ENCODE peak calls at places on chromosome 5, in four cellular contexts. One of them, this sample, is unnamed.

GRCh38 chr5:167587768-167588167 is 703.7 kb upstream of the WWC1 start:
- DNase-seq in SK-N-SH: peak; percentile 48
- DNase-seq in K562: no peak
- DNase-seq in GM12878: no peak
- DNase-seq in this sample: peak; percentile 22

GRCh38 chr5:139078345-139078744 is 119.8 kb downstream of the SIL1 start:
- DNase-seq in SK-N-SH: no peak
- DNase-seq in K562: no peak
- DNase-seq in GM12878: no peak
- DNase-seq in this sample: no peak

GRCh38 chr5:62779010-62779422 is 200.4 kb downstream of the LRRC70 start:
- DNase-seq in SK-N-SH: peak; percentile 77
- DNase-seq in K562: peak; percentile 51
- DNase-seq in GM12878: no peak
- DNase-seq in this sample: peak; percentile 60

GRCh38 chr5:160787247-160787646 is 64.8 kb downstream of the ATP10B start:
- DNase-seq in SK-N-SH: no peak
- DNase-seq in K562: no peak
- DNase-seq in GM12878: peak; percentile 17
- DNase-seq in this sample: no peak

GRCh38 chr5:143442398-143442797 is 38.9 kb upstream of the NR3C1 start:
- DNase-seq in SK-N-SH: no peak
- DNase-seq in K562: no peak
- DNase-seq in GM12878: no peak
- DNase-seq in this sample: peak; percentile 71

GRCh38 chr5:95822038-95822407 is 503 bp downstream of the GLRX start:
- DNase-seq in SK-N-SH: peak; percentile 72
- DNase-seq in K562: peak; percentile 64
- DNase-seq in GM12878: no peak
- DNase-seq in this sample: peak; percentile 25

GRCh38 chr5:27821681-27822080 is 783.3 kb upstream of the CDH9 start:
- DNase-seq in SK-N-SH: no peak
- DNase-seq in K562: no peak
- DNase-seq in GM12878: no peak
- DNase-seq in this sample: no peak

GRCh38 chr5:9905661-9906060 is 275.5 kb upstream of the TAS2R1 start:
- DNase-seq in SK-N-SH: no peak
- DNase-seq in K562: no peak
- DNase-seq in GM12878: no peak
- DNase-seq in this sample: no peak

GRCh38 chr5:20463206-20463605 is 475.2 kb upstream of the CDH18 start:
- DNase-seq in SK-N-SH: no peak
- DNase-seq in K562: no peak
- DNase-seq in GM12878: no peak
- DNase-seq in this sample: no peak

GRCh38 chr5:151685749-151686672 is 704 bp downstream of the SPARC start:
- DNase-seq in SK-N-SH: peak; percentile 57
- DNase-seq in K562: no peak
- DNase-seq in GM12878: no peak
- DNase-seq in this sample: no peak

GRCh38 chr5:143471666-143472411 is 68.4 kb upstream of the NR3C1 start:
- DNase-seq in SK-N-SH: no peak
- DNase-seq in K562: no peak
- DNase-seq in GM12878: no peak
- DNase-seq in this sample: peak; percentile 41

GRCh38 chr5:129361441-129362025 is 98.6 kb upstream of the ADAMTS19 start:
- DNase-seq in SK-N-SH: no peak
- DNase-seq in K562: no peak
- DNase-seq in GM12878: no peak
- DNase-seq in this sample: peak; percentile 3

GRCh38 chr5:36457511-36458260 is 148.7 kb upstream of the SLC1A3 start:
- DNase-seq in SK-N-SH: no peak
- DNase-seq in K562: no peak
- DNase-seq in GM12878: no peak
- DNase-seq in this sample: no peak

GRCh38 chr5:155418960-155419579 is 405.5 kb downstream of the KIF4B start:
- DNase-seq in SK-N-SH: no peak
- DNase-seq in K562: no peak
- DNase-seq in GM12878: no peak
- DNase-seq in this sample: no peak

GRCh38 chr5:147485046-147485445 is 24.8 kb downstream of the DPYSL3 start:
- DNase-seq in SK-N-SH: no peak
- DNase-seq in K562: no peak
- DNase-seq in GM12878: no peak
- DNase-seq in this sample: peak; percentile 56

DNA sequence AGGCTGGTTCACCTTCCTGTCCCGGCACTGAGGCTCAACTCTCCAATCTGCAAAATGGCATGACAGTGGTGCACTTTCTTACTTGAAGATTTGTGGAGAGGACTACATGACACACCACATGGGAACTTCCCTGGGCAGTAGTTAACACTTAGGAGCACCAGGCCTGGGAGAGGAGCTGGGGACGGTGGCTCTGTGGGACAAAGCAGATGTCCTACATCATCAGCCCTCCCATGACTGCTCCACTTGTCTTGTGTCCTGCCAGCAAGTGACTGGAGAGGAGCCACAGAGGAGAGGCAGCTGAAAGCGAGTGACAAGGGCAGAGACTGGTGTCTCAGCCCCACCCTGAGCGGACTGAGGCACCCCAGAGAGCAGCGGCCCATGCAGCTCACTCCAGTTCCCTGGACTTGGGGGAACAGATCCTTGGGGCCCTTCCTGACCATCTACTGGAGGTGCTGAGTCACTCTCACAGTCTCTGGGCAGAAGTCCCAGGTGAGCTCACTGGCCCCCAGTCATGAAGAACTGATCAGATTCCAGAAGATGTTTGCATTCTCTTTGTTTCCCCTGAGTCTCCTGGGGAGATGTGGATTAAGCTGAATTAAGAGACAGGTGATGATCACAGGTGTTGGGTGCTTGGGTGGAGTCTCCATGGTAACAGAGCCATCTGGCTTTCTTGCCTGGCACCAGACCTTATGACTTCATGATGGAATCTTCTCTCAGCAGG is 13.2 kb upstream of the SLC25A48 start:
- DNase-seq in SK-N-SH: no peak
- DNase-seq in K562: no peak
- DNase-seq in GM12878: no peak
- DNase-seq in this sample: no peak
- TF ChIP-seq RCOR1 in SK-N-SH: no peak
- TF ChIP-seq RCOR1 in K562: no peak
- TF ChIP-seq RCOR1 in GM12878: no peak
- TF ChIP-seq RCOR1 in this sample: no peak

DNA sequence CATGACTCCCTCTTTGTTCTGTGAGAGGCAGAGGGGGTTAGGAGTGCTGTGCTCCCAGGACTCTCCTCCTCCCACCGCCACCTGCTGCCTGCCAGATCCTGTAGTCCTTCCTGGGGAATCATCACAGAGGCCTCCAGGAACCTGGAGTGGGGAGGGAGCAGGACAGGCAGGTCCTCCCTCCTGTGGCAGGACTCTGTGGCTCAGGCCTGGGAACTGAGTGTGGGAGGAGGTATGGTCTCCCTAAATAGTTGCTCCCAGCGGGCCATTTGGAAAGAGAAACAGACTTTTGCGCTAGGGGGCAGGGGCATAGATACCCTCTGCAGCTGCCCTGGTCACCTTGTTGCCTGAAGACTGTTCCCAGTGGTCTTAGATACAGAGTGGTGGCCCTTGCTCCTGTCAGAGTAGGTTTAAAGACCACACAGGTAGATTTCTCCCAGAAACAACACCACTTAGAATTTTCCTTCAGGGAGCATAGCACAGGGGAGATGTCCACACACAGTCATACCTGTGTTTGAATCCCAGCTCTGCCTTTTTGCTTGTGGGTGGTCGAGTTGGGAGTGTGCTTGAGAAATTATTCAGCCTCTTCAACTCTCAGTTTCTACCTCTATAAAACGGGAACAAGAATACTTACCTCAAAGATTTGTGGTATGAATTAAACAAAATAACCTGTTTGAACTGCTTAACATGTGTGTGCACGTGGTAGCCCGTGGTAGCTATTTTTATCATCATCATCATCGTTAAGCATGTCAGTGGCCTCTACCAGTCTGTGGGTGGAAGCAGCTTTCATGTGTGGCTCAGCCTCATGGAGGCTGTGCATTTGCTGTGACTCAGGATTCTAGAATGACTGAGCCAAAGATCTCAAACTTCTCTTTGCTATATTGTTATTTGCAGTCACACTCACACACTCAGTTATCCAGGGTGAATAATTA is 55.8 kb downstream of the SLC22A5 start:
- DNase-seq in SK-N-SH: no peak
- DNase-seq in K562: peak; percentile 41
- DNase-seq in GM12878: peak; percentile 93
- DNase-seq in this sample: peak; percentile 95
- TF ChIP-seq MXI1 in SK-N-SH: no peak
- TF ChIP-seq MXI1 in K562: no peak
- TF ChIP-seq MXI1 in GM12878: peak; percentile 93
- TF ChIP-seq MXI1 in this sample: peak; percentile 82

GRCh38 chr5:72290356-72291133 is 29.5 kb downstream of the MRPS27 start:
- DNase-seq in SK-N-SH: no peak
- DNase-seq in K562: no peak
- DNase-seq in GM12878: no peak
- DNase-seq in this sample: peak; percentile 25

GRCh38 chr5:72293495-72294055 is 26.5 kb downstream of the MRPS27 start:
- DNase-seq in SK-N-SH: no peak
- DNase-seq in K562: no peak
- DNase-seq in GM12878: no peak
- DNase-seq in this sample: no peak

GRCh38 chr5:72291601-72292000 is 28.4 kb downstream of the MRPS27 start:
- DNase-seq in SK-N-SH: no peak
- DNase-seq in K562: no peak
- DNase-seq in GM12878: no peak
- DNase-seq in this sample: no peak

GRCh38 chr5:72294473-72294872 is 25.6 kb downstream of the MRPS27 start:
- DNase-seq in SK-N-SH: no peak
- DNase-seq in K562: no peak
- DNase-seq in GM12878: no peak
- DNase-seq in this sample: no peak

DNA sequence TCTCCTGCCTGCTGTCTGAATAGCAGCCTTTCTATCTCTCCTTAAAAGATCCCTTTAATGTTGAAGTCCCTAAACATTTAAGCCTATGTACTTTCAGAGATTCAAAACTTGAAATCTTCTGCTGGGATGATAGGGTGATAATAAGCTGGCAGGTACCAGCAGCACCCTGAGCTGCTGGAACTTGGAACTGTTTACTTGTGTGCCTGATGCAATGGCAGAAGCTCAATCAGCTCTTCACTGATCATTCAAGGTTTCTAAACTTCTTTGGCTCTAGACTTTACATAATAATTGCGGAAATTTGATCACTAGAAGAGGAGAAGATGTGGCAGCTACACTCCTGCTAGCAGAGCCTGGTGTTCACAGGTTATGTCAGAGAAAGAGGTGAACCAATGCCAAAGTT is 27.6 kb downstream of the MRPS27 start:
- DNase-seq in SK-N-SH: no peak
- DNase-seq in K562: no peak
- DNase-seq in GM12878: no peak
- DNase-seq in this sample: no peak
- TF ChIP-seq RCOR1 in SK-N-SH: no peak
- TF ChIP-seq RCOR1 in K562: no peak
- TF ChIP-seq RCOR1 in GM12878: no peak
- TF ChIP-seq RCOR1 in this sample: no peak

GRCh38 chr5:76495870-76496269 is 92.8 kb downstream of the IQGAP2 start:
- DNase-seq in SK-N-SH: no peak
- DNase-seq in K562: no peak
- DNase-seq in GM12878: no peak
- DNase-seq in this sample: no peak
- TF ChIP-seq MXI1 in SK-N-SH: no peak
- TF ChIP-seq MXI1 in K562: no peak
- TF ChIP-seq MXI1 in GM12878: no peak
- TF ChIP-seq MXI1 in this sample: no peak

GRCh38 chr5:134100283-134101011 is 14.0 kb upstream of the TCF7 start:
- DNase-seq in SK-N-SH: peak; percentile 45
- DNase-seq in K562: no peak
- DNase-seq in GM12878: peak; percentile 94
- DNase-seq in this sample: peak; percentile 76

GRCh38 chr5:134103998-134104612 is 10.4 kb upstream of the TCF7 start:
- DNase-seq in SK-N-SH: no peak
- DNase-seq in K562: no peak
- DNase-seq in GM12878: no peak
- DNase-seq in this sample: no peak

GRCh38 chr5:134103397-134103796 is 11.1 kb upstream of the TCF7 start:
- DNase-seq in SK-N-SH: no peak
- DNase-seq in K562: no peak
- DNase-seq in GM12878: no peak
- DNase-seq in this sample: no peak

GRCh38 chr5:134099939-134100282 is 14.6 kb upstream of the TCF7 start:
- DNase-seq in SK-N-SH: no peak
- DNase-seq in K562: no peak
- DNase-seq in GM12878: no peak
- DNase-seq in this sample: no peak

GRCh38 chr5:134101686-134102439 is 12.6 kb upstream of the TCF7 start:
- DNase-seq in SK-N-SH: peak; percentile 85
- DNase-seq in K562: peak; percentile 93
- DNase-seq in GM12878: peak; percentile 43
- DNase-seq in this sample: no peak
- TF ChIP-seq RCOR1 in SK-N-SH: no peak
- TF ChIP-seq RCOR1 in K562: no peak
- TF ChIP-seq RCOR1 in GM12878: no peak
- TF ChIP-seq RCOR1 in this sample: no peak

GRCh38 chr5:107359033-107359915 is 311.5 kb downstream of the EFNA5 start:
- DNase-seq in SK-N-SH: no peak
- DNase-seq in K562: no peak
- DNase-seq in GM12878: no peak
- DNase-seq in this sample: peak; percentile 59
- TF ChIP-seq MXI1 in SK-N-SH: no peak
- TF ChIP-seq MXI1 in K562: no peak
- TF ChIP-seq MXI1 in GM12878: no peak
- TF ChIP-seq MXI1 in this sample: no peak

DNA sequence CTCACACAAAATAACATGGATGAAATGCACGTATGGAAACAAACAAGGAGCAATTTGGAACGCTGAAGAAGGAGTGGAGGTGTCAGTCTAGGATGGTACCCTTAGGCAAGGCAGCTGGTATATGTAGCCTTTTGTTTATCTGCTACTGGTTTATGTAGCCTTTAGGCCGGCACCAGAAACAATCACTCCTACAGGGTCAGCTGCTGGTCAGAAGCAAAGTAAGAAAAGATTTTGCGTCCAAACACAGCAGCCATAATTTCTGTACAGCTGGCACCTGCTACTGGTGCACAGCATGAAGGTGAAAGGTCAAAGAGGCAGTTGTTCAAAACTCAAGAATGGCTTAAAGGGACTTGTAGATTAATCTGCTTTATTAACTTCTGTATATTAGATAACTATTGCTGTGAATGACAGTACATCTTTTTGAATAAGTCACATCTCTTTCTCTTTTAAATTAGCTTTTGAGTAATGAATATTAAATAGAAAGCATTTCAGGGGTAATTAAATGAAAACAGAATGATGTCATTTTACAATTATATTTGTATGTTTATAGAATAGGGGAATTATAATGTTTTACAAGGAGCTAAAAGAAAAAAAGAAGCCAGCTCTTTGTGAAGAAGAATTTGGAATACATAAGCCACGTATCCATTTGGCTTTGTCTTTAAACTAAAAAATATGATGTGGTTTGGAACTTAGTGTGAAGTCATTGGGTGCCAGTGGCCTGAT is 33.1 kb upstream of the TLX3 start:
- DNase-seq in SK-N-SH: peak; percentile 58
- DNase-seq in K562: no peak
- DNase-seq in GM12878: no peak
- DNase-seq in this sample: no peak
- TF ChIP-seq RCOR1 in SK-N-SH: peak; percentile 52
- TF ChIP-seq RCOR1 in K562: no peak
- TF ChIP-seq RCOR1 in GM12878: no peak
- TF ChIP-seq RCOR1 in this sample: no peak

This sample was measured in IMR-90.